ENCODE peak calls at places on chromosomes 16 and 17, in five cellular contexts. Z is GM12892, B is K562, C is HepG2, I is H1. V is an unnamed sample.

GRCh38 chr16:67268136-67268579 is 11.2 kb upstream of the PLEKHG4 start:
- DNase-seq in I (no peak), C (peak), Z (no peak), B (peak), V (no peak)

GRCh38 chr17:28426081-28426519 is 20.1 kb upstream of the SLC46A1 start:
- DNase-seq in Z (no peak), B (peak), I (no peak), C (peak), V (no peak)

GRCh38 chr17:41392278-41392677 is 5.1 kb downstream of the KRT31 start:
- DNase-seq in B (no peak), Z (no peak), C (no peak), I (no peak), V (no peak)

GRCh38 chr17:11506635-11507034 is 91.6 kb upstream of the DNAH9 start:
- DNase-seq in Z (no peak), B (peak), I (no peak), C (peak), V (no peak)

GRCh38 chr17:20151174-20151573 is 142.0 kb downstream of the SPECC1 start:
- DNase-seq in I (no peak), C (no peak), B (no peak), Z (no peak), V (no peak)

GRCh38 chr16:11152677-11153321 is 103.2 kb downstream of the SOCS1 start:
- DNase-seq in C (peak), Z (no peak), I (no peak), B (no peak), V (no peak)

GRCh38 chr16:15490123-15490711 is 55.8 kb downstream of the BMERB1 start:
- DNase-seq in I (no peak), B (no peak), C (no peak), Z (no peak), V (no peak)

GRCh38 chr16:78194948-78195347 is 95.5 kb downstream of the WWOX start:
- DNase-seq in I (no peak), Z (no peak), B (no peak), C (no peak), V (no peak)

GRCh38 chr16:1916654-1916990 is 1.6 kb downstream of the HS3ST6 start:
- DNase-seq in I (no peak), Z (no peak), B (no peak), C (no peak), V (no peak)

GRCh38 chr17:57456622-57457021 is 200.3 kb downstream of the MSI2 start:
- DNase-seq in B (no peak), Z (no peak), C (no peak), I (no peak), V (no peak)

GRCh38 chr16:66247516-66248089 is 118.9 kb upstream of the CDH5 start:
- DNase-seq in Z (no peak), B (no peak), I (no peak), C (no peak), V (no peak)

GRCh38 chr16:70495425-70496182 is 27.8 kb downstream of the COG4 start:
- DNase-seq in B (no peak), C (no peak), I (no peak), Z (no peak), V (no peak)

GRCh38 chr17:74821655-74822328 is 37.9 kb downstream of the GRIN2C start:
- DNase-seq in I (no peak), Z (no peak), C (no peak), B (no peak), V (no peak)

GRCh38 chr16:85557083-85557975 is 55.8 kb upstream of the GSE1 start:
- DNase-seq in B (peak), I (no peak), C (peak), Z (no peak), V (no peak)

GRCh38 chr16:81004646-81005353 is 1.9 kb downstream of the CMC2 start:
- DNase-seq in C (peak), I (no peak), Z (no peak), B (no peak), V (no peak)

GRCh38 chr17:53142890-53143289 is 679.8 kb upstream of the KIF2B start:
- DNase-seq in C (no peak), I (no peak), B (no peak), Z (no peak), V (no peak)

GRCh38 chr17:48023408-48024148 is 14.0 kb downstream of the COPZ2 start:
- DNase-seq in I (peak), B (peak), Z (no peak), C (peak), V (no peak)

GRCh38 chr17:72187544-72187943 is 66.7 kb downstream of the SOX9 start:
- DNase-seq in Z (no peak), C (no peak), B (no peak), I (no peak), V (no peak)

GRCh38 chr17:48427598-48427997 is 2.4 kb downstream of the SKAP1 start:
- DNase-seq in B (peak), Z (peak), C (no peak), I (no peak), V (peak)

GRCh38 chr16:11355862-11356261 is 10.6 kb downstream of the RMI2 start:
- DNase-seq in I (no peak), C (no peak), B (no peak), Z (no peak), V (no peak)

GRCh38 chr16:79770244-79771064 is 169.9 kb upstream of the MAF start:
- DNase-seq in Z (peak), C (peak), I (peak), B (peak), V (peak)

GRCh38 chr17:57442914-57443571 is 186.7 kb downstream of the MSI2 start:
- DNase-seq in B (no peak), I (no peak), C (no peak), Z (no peak), V (no peak)

GRCh38 chr16:72241930-72242329 is 70.0 kb upstream of the PMFBP1 start:
- DNase-seq in C (peak), B (peak), I (no peak), Z (no peak), V (no peak)

GRCh38 chr17:75670868-75671267 is 3.7 kb downstream of the SAP30BP start:
- DNase-seq in Z (no peak), B (no peak), I (no peak), C (no peak), V (no peak)

GRCh38 chr17:67443931-67444597 is 67.0 kb downstream of the PITPNC1 start:
- DNase-seq in I (no peak), Z (no peak), C (no peak), B (no peak), V (no peak)

GRCh38 chr16:620700-621525 is 9.9 kb upstream of the WFIKKN1 start:
- DNase-seq in C (no peak), Z (no peak), I (no peak), B (no peak), V (no peak)

GRCh38 chr16:31093132-31093703 is 1.4 kb downstream of the VKORC1 start:
- DNase-seq in I (no peak), C (peak), B (peak), Z (no peak), V (no peak)

GRCh38 chr17:19304209-19304608 is 58.3 kb downstream of the B9D1 start:
- DNase-seq in I (no peak), B (peak), C (peak), Z (no peak), V (no peak)

GRCh38 chr17:15262291-15263205 is 2.6 kb downstream of the PMP22 start:
- DNase-seq in I (no peak), C (no peak), B (peak), Z (no peak), V (no peak)

GRCh38 chr17:62017496-62017895 is 47.6 kb downstream of the MED13 start:
- DNase-seq in C (no peak), I (no peak), Z (no peak), B (no peak), V (no peak)

GRCh38 chr16:31064882-31065461 is 9.1 kb downstream of the ZNF668 start:
- DNase-seq in Z (no peak), I (no peak), C (no peak), B (no peak), V (no peak)

GRCh38 chr16:27547134-27547533 is 2.6 kb downstream of the GTF3C1 start:
- DNase-seq in C (no peak), B (peak), Z (no peak), I (no peak), V (no peak)

GRCh38 chr16:57694556-57695377 is at the start of gene DRC7:
- DNase-seq in C (peak), I (peak), Z (peak), B (peak), V (peak)

GRCh38 chr16:68369697-68370096 is 58.9 kb downstream of the PRMT7 start:
- DNase-seq in C (no peak), I (no peak), B (no peak), Z (peak), V (peak)

GRCh38 chr17:77131919-77132318 is 8.8 kb upstream of the SEC14L1 start:
- DNase-seq in C (peak), Z (no peak), I (no peak), B (no peak), V (no peak)

DNA sequence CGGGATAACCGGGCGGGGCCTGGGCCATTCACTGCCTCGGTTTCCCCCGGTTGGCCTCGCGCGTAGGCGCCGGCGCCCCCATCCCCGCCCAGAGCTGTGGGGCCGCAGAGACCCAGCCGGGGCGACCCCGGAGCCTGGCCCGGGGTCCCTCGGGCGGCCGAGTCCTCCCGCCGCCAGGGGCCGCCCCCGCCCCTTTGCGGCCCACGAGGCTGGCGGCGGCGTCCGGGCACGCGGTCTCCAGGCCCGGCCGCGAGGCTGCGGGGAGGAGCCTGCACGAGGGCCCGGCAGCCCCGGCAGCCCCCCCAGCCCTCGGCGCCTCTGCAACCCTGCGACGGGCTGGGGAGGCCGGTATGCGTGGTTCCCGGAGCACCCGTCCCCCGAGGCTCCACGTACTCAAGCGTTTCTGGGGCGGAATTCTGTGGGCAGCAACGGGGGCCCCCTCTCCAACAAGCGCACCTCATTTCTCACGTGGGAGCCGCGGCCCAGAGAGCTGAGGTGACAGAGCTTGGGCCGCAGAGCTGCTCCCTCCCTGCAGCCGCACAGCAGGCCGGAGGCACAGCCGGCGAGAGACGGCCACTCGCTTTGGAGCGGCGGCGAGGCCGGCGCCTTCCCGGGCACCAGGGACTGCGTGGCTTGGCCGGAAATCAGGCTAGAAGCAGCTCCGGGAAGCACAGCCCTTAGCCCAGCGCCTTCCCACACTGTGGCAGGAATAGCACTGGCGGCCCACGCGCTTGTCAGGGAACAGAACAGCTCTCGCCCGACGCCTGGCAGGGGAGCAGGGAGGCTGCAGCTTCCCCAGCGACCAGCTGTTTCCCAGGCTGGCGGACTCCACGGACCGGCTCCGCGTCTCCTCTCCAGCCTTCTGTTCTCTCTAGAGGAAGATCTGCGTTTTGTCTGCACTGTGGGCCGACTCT is 860 bp upstream of the LIMD2 start:
- DNase-seq in I (no peak), Z (peak), C (no peak), B (no peak), V (peak)
- TF ChIP-seq TAF1 in I (peak), Z (no peak), C (no peak), B (no peak), V (peak)

DNA sequence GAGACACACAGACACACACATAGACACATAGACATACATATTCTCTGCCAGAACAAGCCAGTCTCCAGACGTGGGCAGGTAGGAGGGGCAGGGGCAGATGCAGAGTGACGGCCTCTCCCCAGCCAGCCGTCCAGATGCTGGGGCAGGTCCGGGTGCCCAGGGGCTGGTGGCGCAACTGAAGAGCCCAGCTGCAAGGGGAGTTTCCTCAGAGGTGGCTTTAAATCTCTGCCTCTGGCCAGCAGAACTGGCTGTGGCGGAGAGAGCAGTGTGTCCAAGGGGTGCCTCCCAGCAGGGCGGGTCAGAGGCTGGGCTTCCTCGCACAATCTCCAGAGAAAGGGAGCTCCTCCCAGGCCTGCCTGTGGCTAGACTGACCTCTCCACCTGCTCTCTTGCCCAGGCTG is 9.4 kb upstream of the GCGR start:
- DNase-seq in Z (no peak), C (no peak), I (no peak), B (no peak), V (no peak)
- TF ChIP-seq TAF1 in Z (no peak), C (no peak), I (no peak), B (no peak), V (no peak)

GRCh38 chr16:89922477-89922883 is 662 bp upstream of the TUBB3 start:
- DNase-seq in Z (no peak), I (no peak), C (peak), B (peak), V (no peak)
- TF ChIP-seq TAF1 in Z (no peak), I (no peak), C (no peak), B (peak), V (no peak)

GRCh38 chr17:38562215-38562569 is 43.6 kb downstream of the SRCIN1 start:
- DNase-seq in Z (no peak), B (no peak), C (no peak), I (no peak), V (no peak)

GRCh38 chr17:38564254-38564605 is 41.5 kb downstream of the SRCIN1 start:
- DNase-seq in C (no peak), I (no peak), Z (no peak), B (no peak), V (no peak)

GRCh38 chr17:38564869-38565268 is 40.9 kb downstream of the SRCIN1 start:
- DNase-seq in Z (no peak), C (no peak), I (no peak), B (peak), V (no peak)

GRCh38 chr17:38562903-38563302 is 42.8 kb downstream of the SRCIN1 start:
- DNase-seq in I (no peak), C (no peak), Z (no peak), B (no peak), V (no peak)

DNA sequence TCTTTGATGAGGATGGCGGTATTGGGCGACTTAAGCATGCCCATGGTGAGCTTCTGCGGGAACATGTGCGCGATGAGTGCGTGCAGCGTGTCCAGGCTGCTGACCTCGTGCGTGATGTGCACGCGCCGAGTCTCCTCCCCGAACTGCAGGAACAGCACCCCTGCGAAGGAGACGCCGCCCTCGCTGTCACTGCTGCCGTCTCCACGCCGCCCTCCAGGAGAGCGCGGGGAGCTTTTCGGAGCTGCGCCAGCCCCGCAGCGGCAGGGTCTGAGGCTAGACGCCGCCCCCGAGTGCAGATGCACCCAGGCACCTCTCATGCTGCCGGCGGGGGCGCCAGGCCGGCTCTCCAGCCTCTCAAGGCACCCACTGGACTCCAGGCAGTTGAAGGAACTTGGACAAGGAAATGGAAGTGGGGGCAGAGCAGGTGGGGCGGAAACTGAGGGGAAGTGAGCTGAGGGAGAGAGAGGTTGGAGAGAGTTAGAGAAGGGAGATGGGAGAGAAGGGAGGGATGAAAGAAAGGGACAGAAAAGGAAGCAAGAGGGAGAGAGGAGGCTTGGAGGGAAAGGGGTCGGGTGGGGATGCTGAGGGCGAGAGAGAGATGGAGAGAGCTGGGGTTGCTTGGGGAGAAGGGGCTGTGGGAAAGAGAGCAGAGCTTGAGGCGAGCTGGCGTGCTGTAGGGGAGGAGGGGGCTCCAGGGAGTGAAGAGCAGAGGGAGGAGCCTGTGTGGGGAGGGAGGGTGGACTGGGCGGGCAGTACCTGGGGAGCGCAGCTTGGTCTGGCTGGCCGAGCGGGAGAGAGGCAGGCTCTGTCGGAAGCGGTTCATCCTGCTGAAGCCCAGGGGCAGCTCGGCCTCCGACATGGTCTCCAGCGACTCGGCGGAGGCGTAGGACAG is 42.1 kb downstream of the SRCIN1 start:
- DNase-seq in Z (no peak), I (peak), B (peak), C (no peak), V (no peak)
- TF ChIP-seq TAF1 in Z (no peak), I (no peak), B (no peak), C (no peak), V (no peak)

DNA sequence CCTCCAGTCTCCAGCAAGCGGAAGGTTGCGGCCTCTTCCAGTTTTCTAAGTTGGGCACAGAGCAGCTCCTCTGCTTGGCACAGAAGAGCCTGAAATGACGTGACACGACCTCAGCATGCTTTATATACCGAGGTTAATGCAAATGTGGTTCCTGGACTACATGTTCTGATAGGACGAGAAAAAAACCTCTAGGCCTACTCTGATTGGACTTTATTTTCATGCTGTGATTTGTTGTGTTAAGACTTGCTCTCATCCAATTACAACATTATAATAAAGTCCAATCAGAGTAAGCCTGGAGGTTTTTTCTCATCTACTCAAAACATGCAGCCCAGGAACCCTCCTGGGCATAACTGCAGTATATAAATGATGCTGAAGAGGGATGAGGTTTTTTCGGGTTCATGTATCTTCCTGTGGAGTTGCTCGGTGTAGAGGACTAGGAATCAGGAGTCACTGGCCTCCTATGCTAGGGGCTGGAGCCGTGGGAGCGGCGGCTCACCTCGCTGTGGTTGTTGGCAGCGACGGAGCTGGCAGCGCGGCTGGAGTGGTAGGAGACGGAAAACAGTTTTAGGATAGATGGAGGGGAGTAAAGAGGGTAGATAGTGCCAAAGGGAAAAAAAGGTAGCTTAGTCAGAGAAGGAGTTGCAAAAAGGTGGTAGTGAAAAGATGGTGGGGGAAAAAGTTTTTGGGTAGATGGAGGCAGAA is 878.0 kb downstream of the KCNJ18 start:
- DNase-seq in C (no peak), I (no peak), Z (no peak), B (no peak), V (no peak)
- TF ChIP-seq TAF1 in C (no peak), I (no peak), Z (no peak), B (no peak), V (no peak)

GRCh38 chr17:36854982-36855381 is 82.3 kb upstream of the LHX1 start:
- DNase-seq in B (no peak), I (no peak), Z (no peak), C (no peak), V (no peak)

GRCh38 chr17:36856169-36856568 is 81.1 kb upstream of the LHX1 start:
- DNase-seq in I (no peak), Z (no peak), B (no peak), C (no peak), V (no peak)

GRCh38 chr17:36857698-36858097 is 79.6 kb upstream of the LHX1 start:
- DNase-seq in I (no peak), C (peak), B (no peak), Z (no peak), V (no peak)

GRCh38 chr17:36856921-36857381 is 80.3 kb upstream of the LHX1 start:
- DNase-seq in C (no peak), Z (no peak), I (no peak), B (no peak), V (no peak)

GRCh38 chr17:36855459-36855858 is 81.8 kb upstream of the LHX1 start:
- DNase-seq in C (no peak), I (no peak), B (no peak), Z (no peak), V (no peak)
- TF ChIP-seq TAF1 in C (no peak), I (no peak), B (no peak), Z (no peak), V (no peak)

DNA sequence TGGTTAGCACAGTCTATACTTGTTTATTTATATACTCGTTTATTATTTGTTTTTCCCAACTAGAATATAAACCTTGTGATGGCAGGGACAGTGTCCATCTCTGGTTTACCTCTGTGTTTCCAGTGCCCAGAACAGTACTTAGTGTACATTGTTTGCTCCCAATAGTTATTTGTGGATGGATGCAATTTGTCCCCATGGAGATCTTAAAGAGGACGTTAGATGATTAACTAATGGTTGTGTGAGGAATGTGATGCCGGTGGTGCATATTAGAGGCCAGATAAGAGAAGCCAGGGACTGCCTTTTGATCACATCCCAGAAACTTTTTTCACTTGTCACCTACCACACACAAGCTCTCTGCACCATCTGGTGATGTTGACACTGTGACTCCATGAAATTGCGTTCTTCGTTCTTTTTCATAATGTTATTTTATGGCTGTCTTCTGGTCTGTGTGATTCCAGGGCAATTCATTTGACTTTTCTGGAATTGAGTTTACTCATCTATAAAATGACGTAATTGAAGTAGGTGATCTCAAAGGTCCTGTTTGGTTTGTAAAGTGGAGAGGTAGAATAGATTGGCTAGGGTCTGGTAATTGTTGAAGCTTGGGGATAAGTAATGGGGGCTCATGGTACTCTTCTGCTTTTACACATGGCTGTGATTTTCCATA is 1.2 kb downstream of the COX10 start:
- DNase-seq in C (peak), Z (no peak), B (no peak), I (no peak), V (no peak)
- TF ChIP-seq TAF1 in C (no peak), Z (no peak), B (no peak), I (no peak), V (no peak)